ENCODE peak calls at places on chromosomes 1 and 21, in seven cellular contexts. Z, A, K, T, E, Y and S are unnamed samples.

GRCh38 chr1:226403522-226404034 is 4.3 kb downstream of the PARP1 start:
- DNase-seq in Z (no peak), A (peak; percentile 72), K (peak; percentile 8), T (no peak), E (peak; percentile 55), Y (no peak), S (peak; percentile 39)

GRCh38 chr1:93581917-93582850 is 99.5 kb downstream of the BCAR3 start:
- DNase-seq in Z (no peak), A (no peak), K (no peak), T (no peak), E (no peak), Y (no peak), S (no peak)

GRCh38 chr1:20727746-20728316 is 4.7 kb downstream of the SH2D5 start:
- DNase-seq in Z (no peak), A (peak; percentile 72), K (no peak), T (no peak), E (no peak), Y (peak; percentile 32), S (peak; percentile 75)

GRCh38 chr1:151547119-151547899 is 7.2 kb downstream of the TUFT1 start:
- DNase-seq in Z (peak; percentile 54), A (peak; percentile 99), K (peak; percentile 93), T (no peak), E (peak; percentile 74), Y (peak; percentile 95), S (peak; percentile 85)

GRCh38 chr1:241972703-241973375 is 15.3 kb downstream of the BECN2 start:
- DNase-seq in Z (peak; percentile 77), A (peak; percentile 94), K (no peak), T (no peak), E (peak; percentile 21), Y (peak; percentile 29), S (peak; percentile 51)

GRCh38 chr1:51621841-51622454 is 5.1 kb downstream of the OSBPL9 start:
- DNase-seq in Z (no peak), A (peak; percentile 19), K (no peak), T (no peak), E (no peak), Y (peak; percentile 51), S (no peak)

GRCh38 chr1:25232866-25233784 is 823 bp upstream of the SYF2 start:
- DNase-seq in Z (peak; percentile 51), A (peak; percentile 98), K (peak; percentile 80), T (no peak), E (peak; percentile 95), Y (peak; percentile 86), S (peak; percentile 90)

GRCh38 chr1:150160964-150161626 is 11.4 kb downstream of the PLEKHO1 start:
- DNase-seq in Z (no peak), A (peak; percentile 34), K (peak; percentile 54), T (no peak), E (no peak), Y (no peak), S (no peak)

GRCh38 chr1:207745839-207746767 is 5.8 kb upstream of the CD46 start:
- DNase-seq in Z (no peak), A (peak; percentile 78), K (no peak), T (no peak), E (no peak), Y (peak; percentile 61), S (no peak)

GRCh38 chr1:10061276-10061675 is 28.5 kb downstream of the UBE4B start:
- DNase-seq in Z (no peak), A (no peak), K (no peak), T (no peak), E (no peak), Y (peak; percentile 54), S (no peak)

GRCh38 chr1:10065344-10065685 is 32.6 kb downstream of the UBE4B start:
- DNase-seq in Z (no peak), A (peak; percentile 43), K (no peak), T (no peak), E (no peak), Y (no peak), S (no peak)

GRCh38 chr1:10064416-10065343 is 31.9 kb downstream of the UBE4B start:
- DNase-seq in Z (no peak), A (no peak), K (peak; percentile 73), T (no peak), E (no peak), Y (no peak), S (no peak)

GRCh38 chr1:10065760-10066159 is 33.0 kb downstream of the UBE4B start:
- DNase-seq in Z (no peak), A (no peak), K (no peak), T (no peak), E (no peak), Y (no peak), S (no peak)

GRCh38 chr1:10063878-10064277 is 31.1 kb downstream of the UBE4B start:
- DNase-seq in Z (no peak), A (no peak), K (no peak), T (no peak), E (no peak), Y (no peak), S (no peak)
- H2BK120ac ChIP-seq in Z (no peak overlapping the region), A (no peak overlapping the region), K (peak overlapping the region; percentile 47), T (no peak overlapping the region), E (no peak overlapping the region), Y (no peak overlapping the region), S (no peak overlapping the region)

GRCh38 chr1:17021896-17022295 is 10.2 kb upstream of the ATP13A2 start:
- DNase-seq in Z (no peak), A (no peak), K (no peak), T (no peak), E (no peak), Y (no peak), S (no peak)
- H2BK120ac ChIP-seq in Z (no peak overlapping the region), A (no peak overlapping the region), K (no peak overlapping the region), T (no peak overlapping the region), E (no peak overlapping the region), Y (no peak overlapping the region), S (no peak overlapping the region)

DNA sequence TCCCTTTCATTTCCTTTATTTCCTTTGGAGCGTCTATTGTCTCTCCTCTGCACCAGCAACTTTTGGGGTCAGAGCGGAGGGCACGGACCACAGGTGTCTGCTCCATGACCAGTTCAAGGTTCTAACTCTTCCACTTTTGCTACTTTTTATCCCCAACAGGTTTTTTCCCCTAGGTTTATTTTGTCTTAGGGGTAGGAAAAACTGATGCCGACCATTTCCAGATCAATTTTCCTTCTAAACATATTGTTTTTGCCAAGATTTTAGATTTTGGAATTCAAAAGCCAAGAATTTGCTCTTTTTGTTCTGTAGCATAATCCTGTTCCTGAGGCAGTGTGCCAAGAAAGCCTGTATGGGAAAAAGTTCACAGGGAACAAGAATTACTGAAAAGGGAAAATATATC is 31.0 kb downstream of the TSEN15 start:
- DNase-seq in Z (no peak), A (no peak), K (no peak), T (no peak), E (no peak), Y (no peak), S (no peak)
- H2BK120ac ChIP-seq in Z (no peak overlapping the region), A (no peak overlapping the region), K (no peak overlapping the region), T (no peak overlapping the region), E (no peak overlapping the region), Y (no peak overlapping the region), S (no peak overlapping the region)

DNA sequence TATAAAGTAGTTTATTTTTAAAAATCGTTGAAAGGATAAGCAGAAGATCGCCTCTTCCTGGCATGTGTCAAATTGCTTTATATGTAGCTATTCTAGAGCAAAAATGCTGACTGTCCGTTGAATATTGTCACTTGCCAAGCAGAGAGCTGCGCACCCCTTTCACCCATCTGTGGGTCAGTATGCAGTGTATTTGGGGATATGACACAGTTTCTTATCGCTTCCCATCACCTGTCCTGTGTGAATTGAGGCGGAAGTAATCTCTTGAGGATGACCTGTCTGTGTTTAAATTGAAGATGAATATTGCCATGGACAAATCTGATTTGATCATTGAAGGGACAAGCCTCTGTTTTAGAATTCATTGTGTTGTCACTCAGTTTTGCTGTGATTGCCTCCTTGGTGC is 52.2 kb downstream of the POFUT2 start:
- DNase-seq in Z (no peak), A (no peak), K (no peak), T (no peak), E (no peak), Y (no peak), S (no peak)
- H2BK120ac ChIP-seq in Z (no peak overlapping the region), A (no peak overlapping the region), K (no peak overlapping the region), T (no peak overlapping the region), E (no peak overlapping the region), Y (no peak overlapping the region), S (no peak overlapping the region)

GRCh38 chr1:54355931-54356679 is 50.1 kb downstream of the SSBP3 start:
- DNase-seq in Z (no peak), A (peak; percentile 92), K (no peak), T (no peak), E (no peak), Y (no peak), S (no peak)

GRCh38 chr1:54358503-54359168 is 47.6 kb downstream of the SSBP3 start:
- DNase-seq in Z (no peak), A (no peak), K (no peak), T (no peak), E (no peak), Y (no peak), S (no peak)

GRCh38 chr1:54354899-54355298 is 51.3 kb downstream of the SSBP3 start:
- DNase-seq in Z (no peak), A (peak; percentile 76), K (no peak), T (no peak), E (no peak), Y (no peak), S (no peak)

GRCh38 chr1:54357967-54358366 is 48.2 kb downstream of the SSBP3 start:
- DNase-seq in Z (no peak), A (no peak), K (no peak), T (no peak), E (no peak), Y (no peak), S (no peak)

GRCh38 chr1:54356680-54357147 is 49.5 kb downstream of the SSBP3 start:
- DNase-seq in Z (no peak), A (no peak), K (no peak), T (no peak), E (no peak), Y (no peak), S (no peak)
- H2BK120ac ChIP-seq in Z (no peak overlapping the region), A (no peak overlapping the region), K (no peak overlapping the region), T (no peak overlapping the region), E (no peak overlapping the region), Y (no peak overlapping the region), S (no peak overlapping the region)

GRCh38 chr1:107389410-107390075 is 248.7 kb downstream of the NTNG1 start:
- DNase-seq in Z (no peak), A (no peak), K (no peak), T (no peak), E (no peak), Y (no peak), S (no peak)

GRCh38 chr1:107394301-107394700 is 253.5 kb downstream of the NTNG1 start:
- DNase-seq in Z (peak; percentile 14), A (no peak), K (no peak), T (no peak), E (no peak), Y (no peak), S (no peak)

DNA sequence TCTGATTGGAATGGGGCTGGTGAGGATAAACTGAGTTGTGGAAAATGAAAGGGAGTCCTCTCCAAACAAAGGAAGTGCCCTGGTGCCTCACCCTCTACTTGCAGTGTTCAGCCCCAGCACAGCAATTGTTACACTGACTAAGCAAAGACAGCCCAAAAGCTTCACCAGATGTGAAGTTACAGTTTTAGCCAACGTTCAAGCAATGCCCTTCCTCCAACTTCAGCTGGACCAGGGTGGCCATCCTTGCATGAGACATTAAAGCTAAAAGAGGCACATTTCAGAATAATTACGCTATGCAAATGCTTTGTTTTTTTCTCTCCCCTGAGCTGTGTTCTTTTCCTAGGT is 249.2 kb downstream of the NTNG1 start:
- DNase-seq in Z (no peak), A (no peak), K (no peak), T (no peak), E (no peak), Y (no peak), S (no peak)
- H2BK120ac ChIP-seq in Z (no peak overlapping the region), A (no peak overlapping the region), K (no peak overlapping the region), T (no peak overlapping the region), E (no peak overlapping the region), Y (no peak overlapping the region), S (no peak overlapping the region)

GRCh38 chr1:54486864-54487263 is 61.2 kb upstream of the ACOT11 start:
- DNase-seq in Z (no peak), A (no peak), K (no peak), T (no peak), E (no peak), Y (no peak), S (no peak)
- H2BK120ac ChIP-seq in Z (no peak overlapping the region), A (no peak overlapping the region), K (peak overlapping the region; percentile 1), T (peak overlapping the region; percentile 33), E (peak overlapping the region; percentile 42), Y (peak overlapping the region; percentile 39), S (no peak overlapping the region)